ENCODE peak calls at places on chromosomes 16 and 17, in four cellular contexts. S is iris pigment epithelial cell, I is T follicular helper cell, K is Peyer's patch. P is an unnamed sample.

GRCh38 chr17:12806630-12807029 is 17.3 kb downstream of the ARHGAP44 start:
- DNase-seq in S (no peak), I (no peak), K (no peak), P (no peak)

GRCh38 chr17:62075308-62075815 is 10.3 kb upstream of the MED13 start:
- DNase-seq in S (peak), I (no peak), K (no peak), P (no peak)

GRCh38 chr17:74903671-74904070 is 10.2 kb upstream of the FADS6 start:
- DNase-seq in S (no peak), I (no peak), K (no peak), P (no peak)

GRCh38 chr17:16282522-16282921 is 65.5 kb downstream of the PIGL start:
- DNase-seq in S (peak), I (no peak), K (no peak), P (no peak)

GRCh38 chr17:52064791-52065211 is 93.7 kb downstream of the CA10 start:
- DNase-seq in S (peak), I (no peak), K (no peak), P (no peak)

GRCh38 chr16:2981177-2981898 is 1.1 kb upstream of the PKMYT1 start:
- DNase-seq in S (peak), I (no peak), K (no peak), P (no peak)

GRCh38 chr17:65297384-65297783 is 160.2 kb downstream of the RGS9 start:
- DNase-seq in S (peak), I (no peak), K (no peak), P (no peak)

GRCh38 chr16:10338426-10338825 is 47.4 kb upstream of the ATF7IP2 start:
- DNase-seq in S (peak), I (no peak), K (no peak), P (no peak)

GRCh38 chr16:8730335-8730915 is 56.0 kb downstream of the ABAT start:
- DNase-seq in S (no peak), I (no peak), K (no peak), P (no peak)

GRCh38 chr16:29192329-29193247 is 207.7 kb downstream of the LAT start:
- DNase-seq in S (no peak), I (no peak), K (peak), P (no peak)